ENCODE peak calls at places on chromosomes 7 and 10, in four cellular contexts. One of them, this sample, is unnamed.

GRCh38 chr10:102090772-102091171 is 25.6 kb downstream of the HPS6 start:
- DNase-seq in GM23248: no peak
- DNase-seq in dorsolateral prefrontal cortex: no peak
- DNase-seq in CD8-positive, alpha-beta memory T cell: no peak
- DNase-seq in this sample: no peak

GRCh38 chr7:147015999-147016398 is 899.4 kb downstream of the CNTNAP2 start:
- DNase-seq in GM23248: no peak
- DNase-seq in dorsolateral prefrontal cortex: no peak
- DNase-seq in CD8-positive, alpha-beta memory T cell: no peak
- DNase-seq in this sample: no peak

GRCh38 chr7:43785425-43785824 is 26.9 kb downstream of the BLVRA start:
- DNase-seq in GM23248: peak
- DNase-seq in dorsolateral prefrontal cortex: no peak
- DNase-seq in CD8-positive, alpha-beta memory T cell: no peak
- DNase-seq in this sample: no peak

GRCh38 chr10:60549686-60550085 is 160.0 kb upstream of the ANK3 start:
- DNase-seq in GM23248: peak
- DNase-seq in dorsolateral prefrontal cortex: no peak
- DNase-seq in CD8-positive, alpha-beta memory T cell: no peak
- DNase-seq in this sample: no peak

GRCh38 chr10:132204781-132205473 is 18.2 kb downstream of the DPYSL4 start:
- DNase-seq in GM23248: no peak
- DNase-seq in dorsolateral prefrontal cortex: no peak
- DNase-seq in CD8-positive, alpha-beta memory T cell: no peak
- DNase-seq in this sample: no peak

GRCh38 chr7:25662881-25663588 is 434.7 kb upstream of the NPVF start:
- DNase-seq in GM23248: no peak
- DNase-seq in dorsolateral prefrontal cortex: no peak
- DNase-seq in CD8-positive, alpha-beta memory T cell: no peak
- DNase-seq in this sample: no peak

GRCh38 chr10:117631276-117632151 is 89.0 kb downstream of the EMX2 start:
- DNase-seq in GM23248: no peak
- DNase-seq in dorsolateral prefrontal cortex: peak
- DNase-seq in CD8-positive, alpha-beta memory T cell: no peak
- DNase-seq in this sample: no peak

GRCh38 chr10:51800121-51800520 is 100.7 kb upstream of the CSTF2T start:
- DNase-seq in GM23248: no peak
- DNase-seq in dorsolateral prefrontal cortex: no peak
- DNase-seq in CD8-positive, alpha-beta memory T cell: no peak
- DNase-seq in this sample: no peak

GRCh38 chr10:129883637-129884389 is 80.3 kb downstream of the EBF3 start:
- DNase-seq in GM23248: no peak
- DNase-seq in dorsolateral prefrontal cortex: no peak
- DNase-seq in CD8-positive, alpha-beta memory T cell: no peak
- DNase-seq in this sample: no peak

GRCh38 chr7:123557016-123557630 is 495 bp downstream of the NDUFA5 start:
- DNase-seq in GM23248: peak
- DNase-seq in dorsolateral prefrontal cortex: no peak
- DNase-seq in CD8-positive, alpha-beta memory T cell: no peak
- DNase-seq in this sample: no peak

GRCh38 chr7:159119026-159119741 is 25.5 kb downstream of the VIPR2 start:
- DNase-seq in GM23248: no peak
- DNase-seq in dorsolateral prefrontal cortex: no peak
- DNase-seq in CD8-positive, alpha-beta memory T cell: no peak
- DNase-seq in this sample: peak

GRCh38 chr7:117012284-117013174 is 59.2 kb downstream of the ST7 start:
- DNase-seq in GM23248: peak
- DNase-seq in dorsolateral prefrontal cortex: no peak
- DNase-seq in CD8-positive, alpha-beta memory T cell: no peak
- DNase-seq in this sample: no peak

GRCh38 chr10:6278519-6279120 is 75.9 kb downstream of the PFKFB3 start:
- DNase-seq in GM23248: no peak
- DNase-seq in dorsolateral prefrontal cortex: no peak
- DNase-seq in CD8-positive, alpha-beta memory T cell: no peak
- DNase-seq in this sample: no peak

GRCh38 chr10:103648231-103648950 is 154.9 kb downstream of the NEURL1 start:
- DNase-seq in GM23248: no peak
- DNase-seq in dorsolateral prefrontal cortex: no peak
- DNase-seq in CD8-positive, alpha-beta memory T cell: no peak
- DNase-seq in this sample: no peak

GRCh38 chr7:118615686-118616085 is 391.2 kb downstream of the ANKRD7 start:
- DNase-seq in GM23248: no peak
- DNase-seq in dorsolateral prefrontal cortex: no peak
- DNase-seq in CD8-positive, alpha-beta memory T cell: no peak
- DNase-seq in this sample: no peak

GRCh38 chr7:121909721-121910359 is 36.9 kb downstream of the PTPRZ1 start:
- DNase-seq in GM23248: no peak
- DNase-seq in dorsolateral prefrontal cortex: no peak
- DNase-seq in CD8-positive, alpha-beta memory T cell: no peak
- DNase-seq in this sample: no peak

GRCh38 chr7:46855851-46856250 is 726.1 kb downstream of the TNS3 start:
- DNase-seq in GM23248: no peak
- DNase-seq in dorsolateral prefrontal cortex: no peak
- DNase-seq in CD8-positive, alpha-beta memory T cell: no peak
- DNase-seq in this sample: no peak

GRCh38 chr10:131579251-131580071 is 267.9 kb upstream of the TCERG1L start:
- DNase-seq in GM23248: no peak
- DNase-seq in dorsolateral prefrontal cortex: no peak
- DNase-seq in CD8-positive, alpha-beta memory T cell: no peak
- DNase-seq in this sample: peak

GRCh38 chr10:63976538-63976937 is 455.3 kb downstream of the REEP3 start:
- DNase-seq in GM23248: peak
- DNase-seq in dorsolateral prefrontal cortex: peak
- DNase-seq in CD8-positive, alpha-beta memory T cell: no peak
- DNase-seq in this sample: no peak

GRCh38 chr7:32164341-32164996 is 94.3 kb upstream of the PDE1C start:
- DNase-seq in GM23248: peak
- DNase-seq in dorsolateral prefrontal cortex: peak
- DNase-seq in CD8-positive, alpha-beta memory T cell: no peak
- DNase-seq in this sample: no peak

GRCh38 chr10:50561816-50562215 is 61.9 kb downstream of the SGMS1 start:
- DNase-seq in GM23248: no peak
- DNase-seq in dorsolateral prefrontal cortex: no peak
- DNase-seq in CD8-positive, alpha-beta memory T cell: no peak
- DNase-seq in this sample: no peak

GRCh38 chr7:30197438-30197837 is 62.7 kb downstream of the MTURN start:
- DNase-seq in GM23248: no peak
- DNase-seq in dorsolateral prefrontal cortex: no peak
- DNase-seq in CD8-positive, alpha-beta memory T cell: no peak
- DNase-seq in this sample: no peak

GRCh38 chr10:101905241-101905640 is 61.6 kb upstream of the KCNIP2 start:
- DNase-seq in GM23248: no peak
- DNase-seq in dorsolateral prefrontal cortex: no peak
- DNase-seq in CD8-positive, alpha-beta memory T cell: no peak
- DNase-seq in this sample: no peak

GRCh38 chr10:119131512-119132240 is 27.8 kb downstream of the DENND10 start:
- DNase-seq in GM23248: peak
- DNase-seq in dorsolateral prefrontal cortex: no peak
- DNase-seq in CD8-positive, alpha-beta memory T cell: no peak
- DNase-seq in this sample: no peak

GRCh38 chr7:95527033-95527775 is 41.5 kb downstream of the ASB4 start:
- DNase-seq in GM23248: peak
- DNase-seq in dorsolateral prefrontal cortex: peak
- DNase-seq in CD8-positive, alpha-beta memory T cell: no peak
- DNase-seq in this sample: no peak

GRCh38 chr10:128071417-128071782 is 54.8 kb downstream of the MKI67 start:
- DNase-seq in GM23248: no peak
- DNase-seq in dorsolateral prefrontal cortex: no peak
- DNase-seq in CD8-positive, alpha-beta memory T cell: no peak
- DNase-seq in this sample: no peak

GRCh38 chr10:73414230-73414981 is 548 bp upstream of the ANXA7 start:
- DNase-seq in GM23248: peak
- DNase-seq in dorsolateral prefrontal cortex: no peak
- DNase-seq in CD8-positive, alpha-beta memory T cell: no peak
- DNase-seq in this sample: no peak

GRCh38 chr7:67692425-67692824 is 695.8 kb downstream of the TYW1 start:
- DNase-seq in GM23248: no peak
- DNase-seq in dorsolateral prefrontal cortex: no peak
- DNase-seq in CD8-positive, alpha-beta memory T cell: no peak
- DNase-seq in this sample: no peak

GRCh38 chr7:45033261-45033930 is 33.4 kb downstream of the CCM2 start:
- DNase-seq in GM23248: peak
- DNase-seq in dorsolateral prefrontal cortex: no peak
- DNase-seq in CD8-positive, alpha-beta memory T cell: no peak
- DNase-seq in this sample: no peak

GRCh38 chr7:152894295-152895170 is 135.0 kb downstream of the ACTR3B start:
- DNase-seq in GM23248: peak
- DNase-seq in dorsolateral prefrontal cortex: no peak
- DNase-seq in CD8-positive, alpha-beta memory T cell: no peak
- DNase-seq in this sample: no peak

GRCh38 chr7:87342231-87342630 is 3.2 kb upstream of the CROT start:
- DNase-seq in GM23248: no peak
- DNase-seq in dorsolateral prefrontal cortex: no peak
- DNase-seq in CD8-positive, alpha-beta memory T cell: no peak
- DNase-seq in this sample: no peak

GRCh38 chr10:124745678-124746077 is 1.5 kb upstream of the FAM53B start:
- DNase-seq in GM23248: peak
- DNase-seq in dorsolateral prefrontal cortex: no peak
- DNase-seq in CD8-positive, alpha-beta memory T cell: no peak
- DNase-seq in this sample: no peak

GRCh38 chr10:88114368-88114767 is 250.9 kb downstream of the PTEN start:
- DNase-seq in GM23248: peak
- DNase-seq in dorsolateral prefrontal cortex: no peak
- DNase-seq in CD8-positive, alpha-beta memory T cell: no peak
- DNase-seq in this sample: no peak

GRCh38 chr7:96273716-96274115 is 48.2 kb downstream of the SLC25A13 start:
- DNase-seq in GM23248: no peak
- DNase-seq in dorsolateral prefrontal cortex: no peak
- DNase-seq in CD8-positive, alpha-beta memory T cell: no peak
- DNase-seq in this sample: no peak

GRCh38 chr7:149126662-149127321 is 668 bp upstream of the ZNF425 start:
- DNase-seq in GM23248: peak
- DNase-seq in dorsolateral prefrontal cortex: peak
- DNase-seq in CD8-positive, alpha-beta memory T cell: peak
- DNase-seq in this sample: peak

GRCh38 chr7:45610660-45611299 is 36.6 kb downstream of the ADCY1 start:
- DNase-seq in GM23248: no peak
- DNase-seq in dorsolateral prefrontal cortex: no peak
- DNase-seq in CD8-positive, alpha-beta memory T cell: no peak
- DNase-seq in this sample: peak

GRCh38 chr10:95419399-95419798 is 128.6 kb upstream of the PDLIM1 start:
- DNase-seq in GM23248: no peak
- DNase-seq in dorsolateral prefrontal cortex: no peak
- DNase-seq in CD8-positive, alpha-beta memory T cell: no peak
- DNase-seq in this sample: no peak
- H3K27ac ChIP-seq in GM23248: no peak
- H3K27ac ChIP-seq in dorsolateral prefrontal cortex: peak
- H3K27ac ChIP-seq in CD8-positive, alpha-beta memory T cell: no peak
- H3K27ac ChIP-seq in this sample: peak

DNA sequence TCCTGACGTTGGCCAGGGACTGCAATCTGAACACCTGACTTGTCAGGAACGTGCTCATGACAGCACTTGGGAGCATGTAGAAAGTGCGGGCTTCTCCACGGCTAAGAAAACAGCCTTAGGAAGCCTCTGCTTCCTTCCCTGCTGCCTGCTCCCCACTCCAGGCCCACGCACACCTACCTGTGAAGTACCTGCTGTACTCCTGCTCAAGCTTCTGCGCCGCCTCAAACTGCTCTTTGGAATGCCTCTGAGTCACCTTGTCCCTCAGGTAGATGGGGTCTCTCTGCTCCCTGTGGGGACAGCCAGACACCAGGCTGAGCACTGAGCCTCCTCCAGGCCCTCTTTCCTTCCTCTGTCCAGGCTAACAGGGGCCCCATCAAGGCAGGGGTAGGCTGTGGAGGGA is 132.7 kb downstream of the DLG5 start:
- DNase-seq in GM23248: no peak
- DNase-seq in dorsolateral prefrontal cortex: no peak
- DNase-seq in CD8-positive, alpha-beta memory T cell: no peak
- DNase-seq in this sample: no peak
- H3K4me3 ChIP-seq in GM23248: no peak
- H3K4me3 ChIP-seq in dorsolateral prefrontal cortex: no peak
- H3K4me3 ChIP-seq in CD8-positive, alpha-beta memory T cell: no peak
- H3K4me3 ChIP-seq in this sample: no peak

GRCh38 chr10:121702351-121703320 is 104.4 kb upstream of the FGFR2 start:
- DNase-seq in GM23248: peak
- DNase-seq in dorsolateral prefrontal cortex: no peak
- DNase-seq in CD8-positive, alpha-beta memory T cell: no peak
- DNase-seq in this sample: no peak
- H3K27ac ChIP-seq in GM23248: peak
- H3K27ac ChIP-seq in dorsolateral prefrontal cortex: no peak
- H3K27ac ChIP-seq in CD8-positive, alpha-beta memory T cell: no peak
- H3K27ac ChIP-seq in this sample: no peak

GRCh38 chr7:27167170-27167505 is 1.8 kb upstream of the HOXA9 start:
- DNase-seq in GM23248: peak
- DNase-seq in dorsolateral prefrontal cortex: no peak
- DNase-seq in CD8-positive, alpha-beta memory T cell: no peak
- DNase-seq in this sample: no peak
- H3K4me3 ChIP-seq in GM23248: peak
- H3K4me3 ChIP-seq in dorsolateral prefrontal cortex: no peak
- H3K4me3 ChIP-seq in CD8-positive, alpha-beta memory T cell: no peak
- H3K4me3 ChIP-seq in this sample: no peak

GRCh38 chr10:122852261-122852660 is 6.6 kb upstream of the CUZD1 start:
- DNase-seq in GM23248: peak
- DNase-seq in dorsolateral prefrontal cortex: no peak
- DNase-seq in CD8-positive, alpha-beta memory T cell: no peak
- DNase-seq in this sample: no peak

GRCh38 chr10:122854648-122855047 is 9.0 kb upstream of the CUZD1 start:
- DNase-seq in GM23248: peak
- DNase-seq in dorsolateral prefrontal cortex: peak
- DNase-seq in CD8-positive, alpha-beta memory T cell: no peak
- DNase-seq in this sample: no peak

GRCh38 chr10:122856902-122857301 is 11.2 kb upstream of the CUZD1 start:
- DNase-seq in GM23248: peak
- DNase-seq in dorsolateral prefrontal cortex: no peak
- DNase-seq in CD8-positive, alpha-beta memory T cell: no peak
- DNase-seq in this sample: no peak

GRCh38 chr10:122853665-122854313 is 8.1 kb upstream of the CUZD1 start:
- DNase-seq in GM23248: peak
- DNase-seq in dorsolateral prefrontal cortex: no peak
- DNase-seq in CD8-positive, alpha-beta memory T cell: no peak
- DNase-seq in this sample: no peak

GRCh38 chr10:122855745-122856144 is 10.1 kb upstream of the CUZD1 start:
- DNase-seq in GM23248: no peak
- DNase-seq in dorsolateral prefrontal cortex: no peak
- DNase-seq in CD8-positive, alpha-beta memory T cell: no peak
- DNase-seq in this sample: no peak
- H3K27ac ChIP-seq in GM23248: peak
- H3K27ac ChIP-seq in dorsolateral prefrontal cortex: no peak
- H3K27ac ChIP-seq in CD8-positive, alpha-beta memory T cell: no peak
- H3K27ac ChIP-seq in this sample: no peak